ENCODE peak calls at places on chromosomes 13 and 19, in seven cellular contexts. L is pons, D is NCI-H1436, R is HTR-8/SVneo, M is posterior vena cava, U is ascending aorta, K is aorta. N is an unnamed sample.

GRCh38 chr13:23876265-23876664 is 12.9 kb downstream of the MIPEP start:
- DNase-seq in L (peak; percentile 62), D (no peak), R (no peak), M (no peak), U (no peak), K (no peak), N (peak; percentile 63)

GRCh38 chr13:72458701-72459100 is 268.7 kb downstream of the MZT1 start:
- DNase-seq in L (peak; percentile 15), D (no peak), R (no peak), M (no peak), U (no peak), K (no peak), N (no peak)

GRCh38 chr13:111253334-111253872 is 67.0 kb upstream of the TEX29 start:
- DNase-seq in L (no peak), D (no peak), R (no peak), M (no peak), U (no peak), K (no peak), N (no peak)

GRCh38 chr19:40567040-40567749 is 9.5 kb upstream of the SHKBP1 start:
- DNase-seq in L (no peak), D (no peak), R (no peak), M (no peak), U (no peak), K (no peak), N (no peak)

GRCh38 chr19:52735734-52736133 is 890 bp upstream of the ZNF611 start:
- DNase-seq in L (peak; percentile 38), D (no peak), R (no peak), M (peak; percentile 86), U (peak; percentile 77), K (peak; percentile 75), N (peak; percentile 31)

GRCh38 chr13:31042084-31042483 is 109.6 kb downstream of the TEX26 start:
- DNase-seq in L (no peak), D (no peak), R (no peak), M (no peak), U (peak; percentile 30), K (no peak), N (no peak)

GRCh38 chr13:35139591-35139990 is 197.5 kb downstream of the NBEA start:
- DNase-seq in L (no peak), D (no peak), R (peak; percentile 6), M (no peak), U (no peak), K (no peak), N (no peak)

GRCh38 chr19:16418597-16418962 is 53.2 kb downstream of the EPS15L1 start:
- DNase-seq in L (no peak), D (no peak), R (no peak), M (no peak), U (no peak), K (no peak), N (no peak)

GRCh38 chr19:54316746-54317107 is 3.8 kb upstream of the LILRA5 start:
- DNase-seq in L (no peak), D (no peak), R (no peak), M (peak; percentile 86), U (no peak), K (peak; percentile 76), N (no peak)

GRCh38 chr13:45769072-45769471 is 67.0 kb downstream of the CBY2 start:
- DNase-seq in L (no peak), D (no peak), R (no peak), M (no peak), U (no peak), K (no peak), N (no peak)

GRCh38 chr13:93151277-93151676 is 75.3 kb upstream of the GPC6 start:
- DNase-seq in L (no peak), D (no peak), R (no peak), M (no peak), U (no peak), K (no peak), N (no peak)

GRCh38 chr13:98665638-98665995 is 86.9 kb downstream of the SLC15A1 start:
- DNase-seq in L (no peak), D (no peak), R (no peak), M (no peak), U (no peak), K (no peak), N (no peak)

GRCh38 chr13:42876270-42876714 is 94.9 kb downstream of the FAM216B start:
- DNase-seq in L (no peak), D (no peak), R (no peak), M (no peak), U (no peak), K (no peak), N (no peak)

GRCh38 chr13:113119166-113119821 is 3.3 kb upstream of the F10 start:
- DNase-seq in L (no peak), D (no peak), R (no peak), M (peak; percentile 51), U (peak; percentile 44), K (no peak), N (no peak)

N was measured in globus pallidus.